ENCODE peak calls at places on chromosomes 13 and 19, in five cellular contexts. R, M, J, H and Z are unnamed samples.

GRCh38 chr13:44355643-44356042 is 18.0 kb upstream of the SERP2 start:
- DNase-seq in M (no peak), J (no peak), R (no peak), H (no peak), Z (no peak)

GRCh38 chr19:16019691-16020448 is 56.4 kb upstream of the TPM4 start:
- DNase-seq in H (no peak), M (no peak), R (no peak), J (no peak), Z (peak)

GRCh38 chr19:23539499-23539898 is 144.2 kb upstream of the ZNF91 start:
- DNase-seq in H (no peak), M (no peak), J (no peak), R (no peak), Z (no peak)

GRCh38 chr19:4369888-4370260 is 26.5 kb downstream of the MPND start:
- DNase-seq in M (no peak), R (no peak), J (peak), H (no peak), Z (no peak)

GRCh38 chr13:77986699-77987098 is 68.1 kb upstream of the EDNRB start:
- DNase-seq in H (no peak), R (no peak), J (no peak), M (no peak), Z (no peak)

GRCh38 chr13:45623516-45624090 is 8.1 kb upstream of the ERICH6B start:
- DNase-seq in M (peak), J (peak), H (peak), R (peak), Z (peak)

GRCh38 chr13:100392709-100393630 is 195.6 kb downstream of the GGACT start:
- DNase-seq in R (peak), H (peak), M (peak), J (peak), Z (no peak)

GRCh38 chr19:49423985-49424303 is 703 bp upstream of the PTH2 start:
- DNase-seq in M (no peak), J (no peak), H (no peak), R (no peak), Z (no peak)

GRCh38 chr13:74870865-74871264 is 611.1 kb downstream of the TBC1D4 start:
- DNase-seq in H (no peak), M (no peak), J (no peak), R (no peak), Z (no peak)

GRCh38 chr19:54905908-54906511 is at the start of gene NCR1:
- DNase-seq in R (no peak), J (peak), M (no peak), H (no peak), Z (no peak)

GRCh38 chr13:103695320-103695719 is 629.1 kb upstream of the SLC10A2 start:
- DNase-seq in H (no peak), M (no peak), R (no peak), J (no peak), Z (no peak)

GRCh38 chr13:41905600-41906254 is 55.2 kb downstream of the VWA8 start:
- DNase-seq in M (no peak), J (peak), R (peak), H (peak), Z (peak)

GRCh38 chr19:8017808-8018207 is 12.4 kb upstream of the ELAVL1 start:
- DNase-seq in M (no peak), R (peak), J (peak), H (peak), Z (no peak)

GRCh38 chr13:52845334-52845761 is 3.1 kb downstream of the PCDH8 start:
- DNase-seq in R (no peak), M (no peak), J (no peak), H (peak), Z (peak)

GRCh38 chr13:110677731-110678545 is 28.0 kb downstream of the CARS2 start:
- DNase-seq in J (no peak), R (no peak), M (no peak), H (no peak), Z (no peak)

GRCh38 chr19:36973021-36973843 is 57.1 kb downstream of the ZNF568 start:
- DNase-seq in R (no peak), J (peak), M (peak), H (no peak), Z (peak)

GRCh38 chr19:17091758-17092333 is 16.3 kb downstream of the MYO9B start:
- DNase-seq in H (no peak), M (no peak), R (no peak), J (peak), Z (no peak)

GRCh38 chr19:8090932-8091331 is 38.4 kb downstream of the CCL25 start:
- DNase-seq in M (no peak), J (no peak), H (no peak), R (no peak), Z (no peak)

GRCh38 chr19:11195169-11195568 is 2.2 kb downstream of the KANK2 start:
- DNase-seq in J (peak), H (no peak), M (no peak), R (no peak), Z (no peak)

GRCh38 chr13:105196052-105196451 is 1339.4 kb downstream of the EFNB2 start:
- DNase-seq in M (no peak), J (no peak), H (no peak), R (no peak), Z (no peak)

GRCh38 chr13:74979703-74980102 is 502.3 kb downstream of the TBC1D4 start:
- DNase-seq in M (no peak), J (no peak), R (no peak), H (no peak), Z (peak)

GRCh38 chr13:109412232-109412935 is 374.0 kb downstream of the IRS2 start:
- DNase-seq in H (peak), R (no peak), J (peak), M (no peak), Z (peak)
- TF ChIP-seq FOXM1 in H (no peak), R (no peak), J (no peak), M (no peak), Z (no peak)

GRCh38 chr13:43083750-43084149 is 60.4 kb downstream of the DNAJC15 start:
- DNase-seq in J (no peak), M (no peak), R (no peak), H (no peak), Z (no peak)
- TF ChIP-seq FOXM1 in J (no peak), M (no peak), R (no peak), H (no peak), Z (no peak)

DNA sequence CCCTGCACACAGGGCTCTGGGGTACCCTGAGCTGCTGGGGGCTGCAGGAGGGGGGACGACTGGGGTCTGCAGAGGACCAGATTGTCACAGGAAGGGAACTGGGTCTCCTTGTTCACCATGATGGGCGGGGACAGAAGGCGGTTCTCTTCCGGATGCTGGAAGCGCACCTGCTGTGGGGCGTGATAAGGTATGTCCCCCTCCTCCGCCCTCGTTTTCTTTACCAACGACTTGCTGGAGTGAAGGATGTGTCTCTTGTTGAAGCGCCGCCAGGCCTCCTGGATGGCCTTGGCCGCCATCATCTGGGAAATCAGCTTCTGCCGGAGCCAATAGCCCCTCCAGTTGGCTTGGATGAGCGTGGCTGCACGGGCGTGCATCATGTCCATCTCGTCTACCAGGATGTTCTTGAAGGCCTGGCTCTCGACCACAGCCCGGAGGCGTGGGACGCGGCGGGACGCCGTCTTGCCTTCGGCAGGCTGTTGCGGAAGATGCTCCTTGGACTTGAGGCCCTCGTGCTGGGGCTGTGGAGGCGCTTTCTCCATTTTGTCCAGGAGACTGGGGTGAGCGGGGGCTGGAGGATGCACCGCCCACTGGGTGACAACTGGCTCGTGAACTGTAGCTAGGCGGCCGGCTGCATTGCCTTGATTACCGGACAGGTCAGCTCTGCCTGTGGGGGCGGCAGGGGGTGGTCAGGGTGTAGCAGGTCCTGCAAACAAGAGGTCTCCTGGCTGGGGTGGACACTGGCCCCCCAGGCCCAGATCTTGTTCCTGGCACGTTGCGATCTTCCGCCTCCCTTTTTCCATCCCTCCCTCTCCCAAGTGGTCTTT is 7.2 kb downstream of the IQCN start:
- DNase-seq in M (no peak), H (no peak), R (no peak), J (peak), Z (no peak)
- TF ChIP-seq FOXM1 in M (no peak), H (no peak), R (no peak), J (no peak), Z (no peak)

DNA sequence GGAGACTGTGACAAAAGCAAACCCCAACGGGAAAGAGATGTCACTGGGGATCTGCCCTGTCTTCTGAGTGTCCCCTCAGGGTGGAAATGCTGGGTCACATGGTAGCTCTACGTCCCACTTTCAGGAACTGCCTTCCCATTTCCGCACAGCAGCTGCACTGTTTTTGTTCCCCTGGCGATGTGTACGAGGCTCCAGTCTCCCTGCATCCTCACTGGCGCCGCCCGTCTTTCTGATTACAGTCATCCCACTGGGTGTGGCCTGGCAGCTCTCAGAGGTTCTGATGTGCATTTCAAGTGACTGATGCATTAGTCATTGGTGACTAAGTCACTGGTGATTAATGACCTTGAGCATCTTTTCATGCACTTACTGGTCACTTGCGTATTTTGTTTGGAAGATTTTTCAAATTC is 21.2 kb downstream of the PCID2 start:
- DNase-seq in H (peak), R (peak), M (no peak), J (peak), Z (peak)
- TF ChIP-seq FOXM1 in H (no peak), R (no peak), M (no peak), J (no peak), Z (peak)

GRCh38 chr13:28401303-28402056 is 93.4 kb downstream of the FLT1 start:
- DNase-seq in J (peak), M (peak), R (no peak), H (no peak), Z (no peak)
- TF ChIP-seq FOXM1 in J (no peak), M (peak), R (no peak), H (no peak), Z (no peak)

GRCh38 chr13:34357435-34358232 is 539.7 kb downstream of the RFC3 start:
- DNase-seq in M (no peak), H (no peak), R (no peak), J (no peak), Z (no peak)
- TF ChIP-seq FOXM1 in M (no peak), H (no peak), R (no peak), J (no peak), Z (no peak)